ENCODE peak calls at places on chromosomes 7 and 10, in six cellular contexts. G, Q, E, V, C and F are unnamed samples.
A peak's percentile ranks its signal among the peaks of the same experiment; 100 is the strongest.

GRCh38 chr10:72275351-72276012 is 1.8 kb downstream of the DDIT4 start:
- DNase-seq in G (peak; percentile 29), Q (no peak), E (no peak), V (peak; percentile 61), C (peak; percentile 63), F (no peak)

GRCh38 chr10:43048301-43049051 is 28.4 kb upstream of the RET start:
- DNase-seq in G (peak; percentile 23), Q (no peak), E (no peak), V (no peak), C (no peak), F (no peak)

GRCh38 chr10:5534051-5534821 is 9.5 kb downstream of the CALML3 start:
- DNase-seq in G (no peak), Q (peak; percentile 84), E (no peak), V (peak; percentile 97), C (no peak), F (no peak)

GRCh38 chr7:157555308-157555707 is 218.5 kb downstream of the DNAJB6 start:
- DNase-seq in G (no peak), Q (peak; percentile 84), E (peak; percentile 94), V (no peak), C (peak; percentile 6), F (no peak)

GRCh38 chr7:50329775-50330174 is 25.3 kb downstream of the IKZF1 start:
- DNase-seq in G (no peak), Q (no peak), E (no peak), V (no peak), C (no peak), F (no peak)

GRCh38 chr10:70477661-70478162 is 855 bp upstream of the PALD1 start:
- DNase-seq in G (no peak), Q (peak; percentile 13), E (peak; percentile 85), V (peak; percentile 76), C (no peak), F (peak; percentile 85)

GRCh38 chr7:136391371-136391770 is 414.2 kb upstream of the MTPN start:
- DNase-seq in G (no peak), Q (no peak), E (no peak), V (no peak), C (no peak), F (no peak)

GRCh38 chr10:48981310-48981907 is 41.8 kb upstream of the LRRC18 start:
- DNase-seq in G (peak; percentile 69), Q (peak; percentile 24), E (peak; percentile 76), V (peak; percentile 7), C (peak; percentile 40), F (peak; percentile 59)

GRCh38 chr7:770786-771185 is 43.7 kb upstream of the PRKAR1B start:
- DNase-seq in G (no peak), Q (no peak), E (no peak), V (no peak), C (peak; percentile 43), F (no peak)

GRCh38 chr10:18179901-18180300 is 39.7 kb downstream of the CACNB2 start:
- DNase-seq in G (peak; percentile 88), Q (no peak), E (peak; percentile 8), V (no peak), C (peak; percentile 90), F (no peak)

GRCh38 chr7:5630670-5631069 is 150.8 kb downstream of the RNF216 start:
- DNase-seq in G (no peak), Q (no peak), E (no peak), V (peak; percentile 78), C (no peak), F (no peak)

GRCh38 chr10:33114451-33114944 is 156.5 kb upstream of the ITGB1 start:
- DNase-seq in G (peak; percentile 74), Q (no peak), E (peak; percentile 96), V (peak; percentile 59), C (peak; percentile 62), F (no peak)

GRCh38 chr10:132434405-132435005 is 37.5 kb downstream of the PWWP2B start:
- DNase-seq in G (no peak), Q (no peak), E (peak; percentile 41), V (no peak), C (no peak), F (peak; percentile 26)

GRCh38 chr10:32790483-32790882 is 167.5 kb downstream of the ITGB1 start:
- DNase-seq in G (peak; percentile 30), Q (no peak), E (no peak), V (no peak), C (peak; percentile 17), F (no peak)

GRCh38 chr10:15813415-15813814 is 46.9 kb downstream of the MINDY3 start:
- DNase-seq in G (peak; percentile 30), Q (no peak), E (peak; percentile 79), V (peak; percentile 1), C (peak; percentile 15), F (no peak)

GRCh38 chr10:20853276-20853675 is 43.8 kb downstream of the NEBL start:
- DNase-seq in G (no peak), Q (no peak), E (no peak), V (no peak), C (no peak), F (no peak)

GRCh38 chr10:123885406-123886164 is 6.0 kb downstream of the CPXM2 start:
- DNase-seq in G (no peak), Q (no peak), E (no peak), V (no peak), C (no peak), F (no peak)

GRCh38 chr10:7872041-7872442 is 53.7 kb downstream of the TAF3 start:
- DNase-seq in G (peak; percentile 68), Q (no peak), E (peak; percentile 23), V (peak; percentile 27), C (peak; percentile 37), F (peak; percentile 10)

GRCh38 chr10:101560293-101561067 is 27.6 kb downstream of the POLL start:
- DNase-seq in G (no peak), Q (no peak), E (no peak), V (no peak), C (no peak), F (no peak)

GRCh38 chr10:101558206-101558605 is 29.9 kb downstream of the POLL start:
- DNase-seq in G (no peak), Q (no peak), E (no peak), V (peak; percentile 81), C (no peak), F (peak; percentile 40)

GRCh38 chr10:101557541-101557940 is 30.5 kb downstream of the POLL start:
- DNase-seq in G (no peak), Q (no peak), E (no peak), V (no peak), C (no peak), F (no peak)

GRCh38 chr10:101559596-101560292 is 28.3 kb downstream of the POLL start:
- DNase-seq in G (no peak), Q (no peak), E (no peak), V (no peak), C (no peak), F (no peak)

GRCh38 chr10:101558671-101559595 is 29.1 kb downstream of the POLL start:
- DNase-seq in G (no peak), Q (no peak), E (no peak), V (no peak), C (no peak), F (no peak)
- H3K9ac ChIP-seq in G (no peak overlapping the region), Q (no peak overlapping the region), E (no peak overlapping the region), V (no peak overlapping the region), C (no peak overlapping the region), F (no peak overlapping the region)

GRCh38 chr10:92274071-92274470 is 16.8 kb downstream of the CPEB3 start:
- DNase-seq in G (no peak), Q (no peak), E (no peak), V (no peak), C (no peak), F (no peak)
- H3K9ac ChIP-seq in G (no peak overlapping the region), Q (no peak overlapping the region), E (no peak overlapping the region), V (no peak overlapping the region), C (no peak overlapping the region), F (no peak overlapping the region)

GRCh38 chr7:97006146-97006950 is 995 bp downstream of the DLX6 start:
- DNase-seq in G (peak; percentile 71), Q (peak; percentile 72), E (no peak), V (peak; percentile 55), C (peak; percentile 16), F (peak; percentile 68)

GRCh38 chr7:97006951-97007861 is 1.9 kb downstream of the DLX6 start:
- DNase-seq in G (no peak), Q (no peak), E (no peak), V (no peak), C (no peak), F (no peak)

GRCh38 chr7:97009753-97010732 is 4.7 kb downstream of the DLX6 start:
- DNase-seq in G (no peak), Q (no peak), E (no peak), V (no peak), C (no peak), F (no peak)

GRCh38 chr7:97005764-97006145 is 402 bp downstream of the DLX6 start:
- DNase-seq in G (no peak), Q (peak; percentile 21), E (no peak), V (no peak), C (peak; percentile 17), F (no peak)

DNA sequence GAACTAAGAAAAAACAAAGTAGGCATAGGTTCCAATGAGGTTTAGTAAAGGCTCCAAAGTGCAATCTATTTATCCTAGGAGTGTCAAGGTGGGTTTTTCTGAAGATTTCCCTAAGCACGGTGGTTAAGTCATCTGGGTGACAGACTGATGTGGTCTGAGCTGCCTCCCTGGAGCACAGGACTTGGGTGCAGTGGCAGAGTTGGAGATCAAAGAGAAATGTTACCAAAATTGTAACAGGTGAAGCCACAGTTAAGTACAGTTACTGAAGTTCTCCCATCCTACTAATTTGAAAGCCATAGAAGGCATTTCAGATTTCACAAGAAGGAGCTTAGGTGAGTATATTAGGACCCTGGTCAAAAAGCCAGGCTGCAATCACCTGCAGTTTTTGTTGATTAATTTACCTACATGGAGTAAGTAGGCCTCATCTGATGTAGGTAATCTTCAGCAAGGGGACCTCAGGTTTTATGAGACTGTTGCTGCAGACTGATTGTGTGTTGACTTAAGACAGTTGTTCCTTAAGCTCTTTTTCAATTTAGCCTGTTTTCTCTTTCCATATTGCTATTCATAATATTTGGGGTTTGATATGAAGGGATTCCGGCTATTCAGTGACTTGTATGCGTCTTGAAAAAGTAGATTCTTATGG is 3.0 kb downstream of the DLX6 start:
- DNase-seq in G (no peak), Q (no peak), E (no peak), V (no peak), C (no peak), F (no peak)
- H3K9ac ChIP-seq in G (no peak overlapping the region), Q (no peak overlapping the region), E (no peak overlapping the region), V (no peak overlapping the region), C (no peak overlapping the region), F (no peak overlapping the region)

GRCh38 chr10:117460846-117461765 is 81.4 kb upstream of the EMX2 start:
- DNase-seq in G (no peak), Q (no peak), E (peak; percentile 46), V (no peak), C (no peak), F (no peak)

GRCh38 chr10:117462424-117462792 is 80.1 kb upstream of the EMX2 start:
- DNase-seq in G (no peak), Q (no peak), E (no peak), V (no peak), C (no peak), F (no peak)

GRCh38 chr10:117463545-117463920 is 79.0 kb upstream of the EMX2 start:
- DNase-seq in G (no peak), Q (no peak), E (no peak), V (peak; percentile 30), C (no peak), F (no peak)

GRCh38 chr10:117462816-117463544 is 79.6 kb upstream of the EMX2 start:
- DNase-seq in G (no peak), Q (no peak), E (no peak), V (no peak), C (no peak), F (no peak)

GRCh38 chr10:117461766-117462423 is 80.7 kb upstream of the EMX2 start:
- DNase-seq in G (no peak), Q (no peak), E (peak; percentile 91), V (peak; percentile 93), C (no peak), F (no peak)
- H3K9ac ChIP-seq in G (peak overlapping the region; percentile 75), Q (no peak overlapping the region), E (peak overlapping the region; percentile 56), V (peak overlapping the region; percentile 59), C (no peak overlapping the region), F (no peak overlapping the region)

GRCh38 chr7:116528008-116528789 is 3.4 kb downstream of the CAV1 start:
- DNase-seq in G (peak; percentile 97), Q (no peak), E (peak; percentile 85), V (peak; percentile 79), C (peak; percentile 96), F (peak; percentile 27)
- H3K9ac ChIP-seq in G (peak overlapping the region; percentile 100), Q (no peak overlapping the region), E (peak overlapping the region; percentile 92), V (peak overlapping the region; percentile 98), C (no peak overlapping the region), F (peak overlapping the region; percentile 0)